ENCODE peak calls at places on chromosomes 5 and 9, in four cellular contexts. X is coronary artery; Q is type B pancreatic cell; B is CD4-positive, alpha-beta T cell. R is an unnamed sample.

GRCh38 chr5:169753795-169754194 is 116.7 kb downstream of the DOCK2 start:
- DNase-seq in X (no peak), B (no peak), Q (no peak), R (no peak)

GRCh38 chr5:39015743-39016586 is 58.2 kb downstream of the RICTOR start:
- DNase-seq in X (no peak), B (no peak), Q (no peak), R (no peak)

GRCh38 chr5:150764530-150764929 is 5.7 kb upstream of the DCTN4 start:
- DNase-seq in X (no peak), B (no peak), Q (no peak), R (no peak)

GRCh38 chr5:37882636-37883035 is 42.8 kb upstream of the GDNF start:
- DNase-seq in Q (no peak), B (no peak), X (no peak), R (no peak)

GRCh38 chr9:36759141-36759540 is 186.4 kb downstream of the MELK start:
- DNase-seq in Q (no peak), B (no peak), X (no peak), R (no peak)

GRCh38 chr5:27266184-27266583 is 227.8 kb upstream of the CDH9 start:
- DNase-seq in B (no peak), Q (no peak), X (no peak), R (no peak)

GRCh38 chr5:10779592-10779991 is 18.6 kb upstream of the DAP start:
- DNase-seq in B (no peak), Q (no peak), X (no peak), R (no peak)

GRCh38 chr5:73135429-73136276 is 15.3 kb downstream of the TMEM171 start:
- DNase-seq in Q (no peak), X (no peak), B (no peak), R (no peak)

GRCh38 chr5:103598997-103599556 is 36.5 kb upstream of the NUDT12 start:
- DNase-seq in Q (no peak), X (no peak), B (no peak), R (no peak)

DNA sequence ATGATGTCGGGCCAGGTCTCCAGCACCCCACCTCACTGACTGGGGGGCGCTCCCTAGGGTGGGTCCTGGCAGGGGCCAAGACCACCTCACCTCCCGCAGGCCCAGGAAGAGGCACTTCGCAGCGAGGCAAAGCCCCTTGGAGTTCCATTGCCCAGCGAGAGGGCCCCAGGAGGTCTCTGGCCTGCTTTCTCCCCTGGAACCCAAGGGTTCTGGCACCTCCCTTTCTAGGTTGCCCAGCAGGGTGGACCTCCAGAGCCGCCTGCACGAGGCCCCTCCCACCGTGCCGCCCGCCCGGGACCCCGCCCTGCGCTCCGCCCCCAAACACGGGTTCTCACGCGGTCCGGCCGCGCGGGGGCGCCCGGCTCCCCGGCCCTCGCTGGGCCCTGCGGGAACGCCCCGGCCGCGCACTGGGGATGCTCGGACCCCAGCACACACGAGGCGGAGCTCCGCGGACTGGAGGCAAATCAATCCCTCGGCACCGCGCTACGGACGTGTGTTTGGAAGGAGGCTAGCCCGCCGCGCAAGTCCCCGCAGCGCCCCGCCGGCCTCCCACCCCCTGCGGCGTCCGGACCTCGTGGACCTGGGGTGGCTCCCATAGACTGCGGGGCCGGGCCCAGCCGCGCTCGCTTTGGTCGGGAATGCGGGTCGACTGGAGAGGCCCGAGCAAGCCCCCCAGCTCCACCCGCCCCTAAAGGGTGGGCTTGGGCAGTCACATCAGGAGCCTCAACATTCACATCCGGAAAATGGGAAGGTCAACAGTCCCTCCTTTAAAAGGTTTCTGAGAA is 99.5 kb upstream of the LMX1B start:
- DNase-seq in Q (no peak), B (peak), X (no peak), R (no peak)
- TF ChIP-seq CTCF in Q (peak), B (peak), X (peak), R (no peak)

DNA sequence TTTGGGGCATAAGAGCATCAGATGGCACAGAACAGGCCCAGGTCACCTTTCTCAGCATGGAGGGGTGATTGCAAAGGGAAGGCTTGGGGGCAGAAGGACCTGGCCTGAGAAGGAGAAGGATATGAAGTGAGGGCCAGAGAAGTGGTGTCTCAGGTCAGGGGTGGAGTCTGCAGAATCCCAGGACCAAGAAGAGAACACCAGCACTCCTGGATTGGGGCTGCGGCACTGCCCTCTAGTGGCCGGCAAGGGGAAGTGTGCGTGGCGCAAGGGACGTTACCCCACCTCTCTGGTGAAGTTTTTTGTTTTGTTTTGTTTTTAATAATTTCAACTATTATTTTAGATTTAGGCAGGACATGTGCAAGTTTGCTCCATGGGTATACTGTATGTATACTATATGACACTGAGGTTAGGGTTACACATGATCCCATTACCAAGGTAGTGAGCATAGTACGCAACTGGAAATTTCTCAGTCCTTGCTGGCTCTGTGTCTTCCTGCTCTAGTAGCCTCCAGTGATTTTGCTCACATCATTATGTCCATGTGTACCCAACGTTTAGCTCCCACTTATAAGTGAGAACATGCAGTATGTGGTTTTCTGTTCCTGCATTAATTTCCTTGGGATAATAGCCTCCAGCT is 1548.6 kb downstream of the EFNA5 start:
- DNase-seq in X (no peak), B (no peak), Q (no peak), R (no peak)
- TF ChIP-seq CTCF in X (no peak), B (no peak), Q (peak), R (no peak)

GRCh38 chr9:137305788-137306545 is 3.9 kb upstream of the NRARP start:
- DNase-seq in Q (no peak), X (no peak), B (no peak), R (no peak)

GRCh38 chr9:137307255-137308101 is 5.4 kb upstream of the NRARP start:
- DNase-seq in X (no peak), Q (peak), B (no peak), R (no peak)

GRCh38 chr9:137309368-137310189 is 7.5 kb upstream of the NRARP start:
- DNase-seq in B (no peak), X (no peak), Q (no peak), R (no peak)

GRCh38 chr9:137306546-137307254 is 4.6 kb upstream of the NRARP start:
- DNase-seq in Q (peak), B (no peak), X (peak), R (no peak)

GRCh38 chr9:137308102-137308619 is 6.1 kb upstream of the NRARP start:
- DNase-seq in Q (peak), X (no peak), B (no peak), R (no peak)
- TF ChIP-seq CTCF in Q (no peak), X (no peak), B (no peak), R (no peak)

DNA sequence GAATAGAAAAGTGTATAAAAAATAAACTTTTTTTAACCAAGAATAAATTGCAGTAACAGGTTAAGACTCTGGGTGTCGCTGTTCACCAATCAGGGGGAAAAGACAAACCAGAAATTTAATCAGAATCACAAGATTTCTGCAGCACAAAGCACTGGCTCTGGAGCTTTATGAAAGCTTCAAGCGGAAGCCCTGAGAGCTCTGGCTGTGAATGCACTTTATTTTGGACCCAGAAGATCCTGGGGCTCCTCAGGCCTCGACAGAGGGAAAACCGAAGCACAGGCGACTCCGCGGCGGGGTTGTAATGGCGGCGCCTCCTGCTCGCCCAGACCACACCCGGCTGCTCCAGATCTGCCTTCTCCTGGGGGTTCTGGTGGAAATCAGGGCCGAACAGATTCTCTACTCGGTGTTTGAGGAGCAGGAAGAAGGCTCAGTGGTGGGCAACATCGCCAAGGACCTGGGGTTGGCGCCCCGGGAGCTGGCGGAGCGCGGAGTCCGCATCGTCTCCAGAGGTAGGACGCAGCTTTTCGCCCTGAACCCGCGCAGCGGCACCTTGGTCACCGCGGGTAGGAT is at the start of gene PCDHGA4:
- DNase-seq in B (no peak), X (no peak), Q (no peak), R (no peak)
- TF ChIP-seq CTCF in B (no peak), X (no peak), Q (peak), R (no peak)

GRCh38 chr5:177508837-177509236 is 789 bp downstream of the DOK3 start:
- DNase-seq in B (no peak), Q (no peak), X (no peak), R (no peak)

GRCh38 chr5:177505075-177505474 is 4.6 kb downstream of the DOK3 start:
- DNase-seq in X (no peak), Q (no peak), B (no peak), R (no peak)

GRCh38 chr5:177508217-177508611 is 1.4 kb downstream of the DOK3 start:
- DNase-seq in X (no peak), B (no peak), Q (no peak), R (no peak)

GRCh38 chr5:177507596-177508216 is 1.9 kb downstream of the DOK3 start:
- DNase-seq in X (no peak), Q (no peak), B (no peak), R (no peak)

DNA sequence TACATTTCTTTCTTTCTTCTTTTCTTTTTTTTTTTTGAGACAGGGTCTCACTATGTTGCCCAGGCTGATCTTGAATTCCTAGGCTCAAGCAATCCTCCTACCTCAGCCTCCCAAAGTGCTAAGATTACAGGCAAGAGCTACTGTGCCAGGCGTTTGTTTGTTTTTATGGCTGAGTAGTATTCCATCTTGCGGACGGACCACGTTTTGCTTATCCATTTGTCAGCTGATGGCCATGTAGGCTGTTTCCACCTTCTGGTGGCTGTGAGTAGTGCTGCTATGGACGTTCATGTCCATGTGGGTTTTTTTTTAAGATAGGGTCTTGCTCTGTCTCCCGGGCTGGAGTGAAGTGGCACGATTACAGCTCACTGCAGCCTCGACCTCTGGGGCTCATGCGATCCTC is 2.5 kb downstream of the DOK3 start:
- DNase-seq in Q (no peak), X (no peak), B (no peak), R (no peak)
- TF ChIP-seq CTCF in Q (peak), X (no peak), B (no peak), R (no peak)

DNA sequence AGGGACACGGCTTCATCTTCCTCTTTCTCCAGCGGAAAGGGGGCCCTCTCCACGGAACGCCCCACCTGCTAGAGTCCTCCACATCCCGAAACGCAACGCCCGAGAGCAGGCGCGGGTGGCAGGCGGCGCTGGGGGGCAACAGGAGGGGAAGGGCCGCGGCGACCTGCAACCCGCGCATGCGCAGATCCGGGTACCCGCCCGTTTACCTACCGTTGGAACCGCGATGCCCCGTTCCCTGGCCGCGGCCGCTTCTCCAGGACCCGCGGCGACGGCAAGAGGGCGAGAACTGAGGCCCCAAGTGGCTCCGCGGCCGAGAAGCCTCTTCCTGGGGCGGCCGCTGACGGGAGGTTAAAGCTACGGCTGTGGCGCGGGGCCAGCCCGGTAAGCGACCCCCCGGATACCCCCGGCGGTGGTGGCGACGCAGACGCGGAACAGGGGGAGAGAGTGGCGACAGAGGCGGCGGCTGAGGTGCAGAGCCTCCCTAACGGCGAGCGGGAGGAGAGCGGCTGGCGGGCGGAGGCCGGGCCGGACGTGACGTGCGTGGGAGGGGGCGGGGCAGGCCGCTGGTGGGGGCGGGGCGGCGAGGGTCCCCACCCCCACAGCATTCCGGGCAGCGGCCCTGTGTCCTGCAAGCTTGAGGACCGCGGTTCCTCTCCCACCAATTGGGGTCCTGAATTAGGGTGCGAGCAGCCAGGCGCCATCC is at the start of gene FAM13B:
- DNase-seq in B (peak), X (peak), Q (peak), R (no peak)
- TF ChIP-seq CTCF in B (no peak), X (no peak), Q (peak), R (no peak)

DNA sequence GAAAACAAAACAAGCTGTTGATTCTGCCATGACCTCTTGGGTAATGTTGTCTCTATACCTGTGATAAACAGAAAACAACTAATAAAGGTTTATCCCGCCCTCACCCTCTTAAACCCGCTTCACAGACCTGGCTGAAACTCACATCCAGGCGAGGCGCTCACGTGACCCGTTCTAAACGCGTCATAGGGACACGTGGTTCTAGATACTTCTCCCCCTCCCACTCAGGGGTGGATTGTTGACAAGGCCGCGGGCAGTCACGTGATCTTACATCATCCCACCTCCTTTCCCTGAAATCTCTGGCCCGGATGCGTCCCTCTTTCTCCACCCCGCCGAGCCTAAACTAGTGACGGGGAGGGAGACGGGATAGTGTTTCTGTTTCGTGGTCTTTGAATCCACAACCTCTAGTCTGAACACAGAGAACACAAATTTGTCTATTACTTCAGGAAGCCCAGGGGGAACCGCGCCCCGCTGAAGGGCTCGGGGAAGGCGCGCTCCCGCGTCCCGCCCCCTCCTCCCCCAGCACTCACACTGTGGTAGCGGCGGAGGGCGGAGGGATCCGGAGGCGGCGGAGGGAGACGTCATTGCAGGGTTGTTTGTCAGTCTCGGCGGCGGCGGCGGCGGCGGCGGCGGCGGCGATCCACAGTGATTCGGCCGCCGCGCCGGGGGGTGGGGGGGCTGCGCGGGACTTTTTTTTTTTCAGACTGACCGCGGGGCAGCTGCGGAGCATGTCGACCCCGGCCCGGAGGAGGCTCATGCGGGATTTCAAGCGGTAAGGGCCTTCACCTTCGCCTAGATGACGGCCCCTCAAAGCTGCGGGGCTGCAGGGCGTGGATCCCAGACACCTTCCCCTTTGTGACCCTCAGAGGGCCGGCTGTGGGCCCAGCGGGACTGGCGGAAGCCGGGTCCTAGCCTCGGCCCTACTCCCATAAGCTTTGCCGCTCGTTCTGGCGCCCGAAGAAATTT is at the start of gene UBE2B:
- DNase-seq in B (peak), X (peak), Q (peak), R (peak)
- TF ChIP-seq CTCF in B (no peak), X (no peak), Q (no peak), R (peak)

DNA sequence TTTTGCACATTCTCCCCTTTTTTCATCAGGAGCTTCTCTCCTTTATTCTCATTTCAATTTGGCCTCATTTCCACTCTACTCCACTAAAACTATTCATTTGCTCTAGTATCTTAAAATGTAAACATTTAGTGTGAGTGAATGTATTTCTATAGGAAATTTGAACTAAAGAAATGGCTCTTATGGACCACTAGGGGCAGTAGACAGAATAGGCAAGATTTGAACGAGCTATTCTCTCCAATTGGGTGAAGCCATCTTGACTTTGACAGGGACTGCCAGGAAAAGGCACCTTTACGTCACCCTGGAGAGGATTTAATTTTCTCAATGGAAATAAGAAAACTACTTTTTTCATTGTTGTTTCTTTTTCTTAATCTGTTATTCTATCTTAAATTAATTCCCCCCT is 666.3 kb downstream of the DNAH5 start:
- DNase-seq in B (no peak), Q (no peak), X (no peak), R (no peak)
- TF ChIP-seq CTCF in B (no peak), Q (peak), X (no peak), R (no peak)

GRCh38 chr5:82493217-82493616 is 215.1 kb upstream of the RPS23 start:
- DNase-seq in Q (no peak), B (no peak), X (no peak), R (no peak)

GRCh38 chr5:82489668-82490067 is 211.5 kb upstream of the RPS23 start:
- DNase-seq in Q (no peak), X (no peak), B (no peak), R (no peak)

GRCh38 chr5:82499845-82500244 is 221.7 kb upstream of the RPS23 start:
- DNase-seq in Q (no peak), X (no peak), B (no peak), R (no peak)

GRCh38 chr5:82497242-82497641 is 219.1 kb upstream of the RPS23 start:
- DNase-seq in X (no peak), B (no peak), Q (no peak), R (no peak)

GRCh38 chr5:82494942-82495341 is 216.8 kb upstream of the RPS23 start:
- DNase-seq in Q (no peak), X (no peak), B (no peak), R (no peak)
- TF ChIP-seq CTCF in Q (peak), X (no peak), B (no peak), R (no peak)

R was measured in vagina.